ENCODE peak calls at places on chromosomes 5 and 9, in nine cellular contexts. One of them, this sample, is unnamed.

GRCh38 chr9:87063883-87064282 is 116.6 kb upstream of the GAS1 start:
- DNase-seq in progenitor cell of endocrine pancreas: no peak
- DNase-seq in lower leg skin: no peak
- DNase-seq in AG10803: peak; percentile 92
- DNase-seq in Caco-2: no peak
- DNase-seq in right atrium auricular region: no peak
- DNase-seq in CD4-positive, alpha-beta T cell: no peak
- DNase-seq in AG04450: no peak
- DNase-seq in psoas muscle: no peak
- DNase-seq in this sample: no peak

GRCh38 chr9:70130266-70130665 is 86.6 kb downstream of the MAMDC2 start:
- DNase-seq in AG04450: no peak
- DNase-seq in psoas muscle: no peak
- DNase-seq in CD4-positive, alpha-beta T cell: no peak
- DNase-seq in right atrium auricular region: no peak
- DNase-seq in AG10803: no peak
- DNase-seq in lower leg skin: no peak
- DNase-seq in progenitor cell of endocrine pancreas: no peak
- DNase-seq in Caco-2: no peak
- DNase-seq in this sample: no peak

GRCh38 chr9:137640862-137641261 is 22.1 kb downstream of the EHMT1 start:
- DNase-seq in psoas muscle: no peak
- DNase-seq in Caco-2: no peak
- DNase-seq in AG04450: no peak
- DNase-seq in right atrium auricular region: no peak
- DNase-seq in AG10803: no peak
- DNase-seq in CD4-positive, alpha-beta T cell: no peak
- DNase-seq in progenitor cell of endocrine pancreas: no peak
- DNase-seq in lower leg skin: no peak
- DNase-seq in this sample: no peak

GRCh38 chr5:156188026-156188425 is 138.9 kb upstream of the SGCD start:
- DNase-seq in lower leg skin: no peak
- DNase-seq in Caco-2: no peak
- DNase-seq in right atrium auricular region: no peak
- DNase-seq in CD4-positive, alpha-beta T cell: no peak
- DNase-seq in AG10803: peak; percentile 49
- DNase-seq in psoas muscle: no peak
- DNase-seq in progenitor cell of endocrine pancreas: no peak
- DNase-seq in AG04450: no peak
- DNase-seq in this sample: no peak

GRCh38 chr9:5310851-5311250 is 6.3 kb upstream of the RLN2 start:
- DNase-seq in CD4-positive, alpha-beta T cell: no peak
- DNase-seq in progenitor cell of endocrine pancreas: no peak
- DNase-seq in AG04450: no peak
- DNase-seq in Caco-2: no peak
- DNase-seq in right atrium auricular region: no peak
- DNase-seq in psoas muscle: no peak
- DNase-seq in lower leg skin: no peak
- DNase-seq in AG10803: no peak
- DNase-seq in this sample: no peak

GRCh38 chr5:140133514-140134167 is 7.9 kb downstream of the IGIP start:
- DNase-seq in psoas muscle: no peak
- DNase-seq in AG04450: no peak
- DNase-seq in lower leg skin: no peak
- DNase-seq in right atrium auricular region: no peak
- DNase-seq in progenitor cell of endocrine pancreas: no peak
- DNase-seq in Caco-2: no peak
- DNase-seq in AG10803: no peak
- DNase-seq in CD4-positive, alpha-beta T cell: no peak
- DNase-seq in this sample: no peak

GRCh38 chr5:31934156-31934555 is 240.0 kb downstream of the GOLPH3 start:
- DNase-seq in Caco-2: no peak
- DNase-seq in AG04450: no peak
- DNase-seq in right atrium auricular region: no peak
- DNase-seq in CD4-positive, alpha-beta T cell: no peak
- DNase-seq in progenitor cell of endocrine pancreas: no peak
- DNase-seq in psoas muscle: no peak
- DNase-seq in lower leg skin: no peak
- DNase-seq in AG10803: no peak
- DNase-seq in this sample: no peak

GRCh38 chr5:91224969-91225368 is 158.1 kb downstream of the ARRDC3 start:
- DNase-seq in AG04450: no peak
- DNase-seq in progenitor cell of endocrine pancreas: no peak
- DNase-seq in right atrium auricular region: no peak
- DNase-seq in lower leg skin: no peak
- DNase-seq in psoas muscle: no peak
- DNase-seq in CD4-positive, alpha-beta T cell: no peak
- DNase-seq in Caco-2: no peak
- DNase-seq in AG10803: no peak
- DNase-seq in this sample: no peak

GRCh38 chr5:98157368-98157767 is 616.1 kb upstream of the RGMB start:
- DNase-seq in lower leg skin: no peak
- DNase-seq in Caco-2: no peak
- DNase-seq in psoas muscle: no peak
- DNase-seq in AG10803: no peak
- DNase-seq in progenitor cell of endocrine pancreas: no peak
- DNase-seq in AG04450: no peak
- DNase-seq in CD4-positive, alpha-beta T cell: no peak
- DNase-seq in right atrium auricular region: no peak
- DNase-seq in this sample: no peak

GRCh38 chr5:78547171-78547570 is 101.4 kb downstream of the LHFPL2 start:
- DNase-seq in AG10803: peak; percentile 66
- DNase-seq in AG04450: no peak
- DNase-seq in psoas muscle: no peak
- DNase-seq in right atrium auricular region: no peak
- DNase-seq in Caco-2: no peak
- DNase-seq in lower leg skin: no peak
- DNase-seq in CD4-positive, alpha-beta T cell: no peak
- DNase-seq in progenitor cell of endocrine pancreas: no peak
- DNase-seq in this sample: no peak

GRCh38 chr5:78549043-78549442 is 99.5 kb downstream of the LHFPL2 start:
- DNase-seq in AG04450: no peak
- DNase-seq in lower leg skin: no peak
- DNase-seq in right atrium auricular region: peak; percentile 68
- DNase-seq in Caco-2: no peak
- DNase-seq in psoas muscle: no peak
- DNase-seq in progenitor cell of endocrine pancreas: no peak
- DNase-seq in CD4-positive, alpha-beta T cell: no peak
- DNase-seq in AG10803: no peak
- DNase-seq in this sample: no peak

GRCh38 chr5:78546597-78546996 is 102.0 kb downstream of the LHFPL2 start:
- DNase-seq in CD4-positive, alpha-beta T cell: no peak
- DNase-seq in lower leg skin: no peak
- DNase-seq in AG10803: no peak
- DNase-seq in progenitor cell of endocrine pancreas: no peak
- DNase-seq in Caco-2: no peak
- DNase-seq in AG04450: no peak
- DNase-seq in psoas muscle: no peak
- DNase-seq in right atrium auricular region: peak; percentile 7
- DNase-seq in this sample: no peak

GRCh38 chr5:78547731-78548189 is 100.8 kb downstream of the LHFPL2 start:
- DNase-seq in psoas muscle: peak; percentile 92
- DNase-seq in AG04450: no peak
- DNase-seq in right atrium auricular region: peak; percentile 94
- DNase-seq in AG10803: peak; percentile 97
- DNase-seq in Caco-2: no peak
- DNase-seq in lower leg skin: peak; percentile 88
- DNase-seq in CD4-positive, alpha-beta T cell: no peak
- DNase-seq in progenitor cell of endocrine pancreas: no peak
- DNase-seq in this sample: no peak

GRCh38 chr5:78548216-78548615 is 100.4 kb downstream of the LHFPL2 start:
- DNase-seq in lower leg skin: no peak
- DNase-seq in psoas muscle: no peak
- DNase-seq in right atrium auricular region: no peak
- DNase-seq in progenitor cell of endocrine pancreas: no peak
- DNase-seq in CD4-positive, alpha-beta T cell: no peak
- DNase-seq in AG04450: no peak
- DNase-seq in Caco-2: no peak
- DNase-seq in AG10803: no peak
- DNase-seq in this sample: no peak
- TF ChIP-seq CTCF in lower leg skin: no peak
- TF ChIP-seq CTCF in psoas muscle: no peak
- TF ChIP-seq CTCF in right atrium auricular region: no peak
- TF ChIP-seq CTCF in progenitor cell of endocrine pancreas: no peak
- TF ChIP-seq CTCF in CD4-positive, alpha-beta T cell: no peak
- TF ChIP-seq CTCF in AG04450: no peak
- TF ChIP-seq CTCF in Caco-2: no peak
- TF ChIP-seq CTCF in AG10803: no peak
- TF ChIP-seq CTCF in this sample: no peak

DNA sequence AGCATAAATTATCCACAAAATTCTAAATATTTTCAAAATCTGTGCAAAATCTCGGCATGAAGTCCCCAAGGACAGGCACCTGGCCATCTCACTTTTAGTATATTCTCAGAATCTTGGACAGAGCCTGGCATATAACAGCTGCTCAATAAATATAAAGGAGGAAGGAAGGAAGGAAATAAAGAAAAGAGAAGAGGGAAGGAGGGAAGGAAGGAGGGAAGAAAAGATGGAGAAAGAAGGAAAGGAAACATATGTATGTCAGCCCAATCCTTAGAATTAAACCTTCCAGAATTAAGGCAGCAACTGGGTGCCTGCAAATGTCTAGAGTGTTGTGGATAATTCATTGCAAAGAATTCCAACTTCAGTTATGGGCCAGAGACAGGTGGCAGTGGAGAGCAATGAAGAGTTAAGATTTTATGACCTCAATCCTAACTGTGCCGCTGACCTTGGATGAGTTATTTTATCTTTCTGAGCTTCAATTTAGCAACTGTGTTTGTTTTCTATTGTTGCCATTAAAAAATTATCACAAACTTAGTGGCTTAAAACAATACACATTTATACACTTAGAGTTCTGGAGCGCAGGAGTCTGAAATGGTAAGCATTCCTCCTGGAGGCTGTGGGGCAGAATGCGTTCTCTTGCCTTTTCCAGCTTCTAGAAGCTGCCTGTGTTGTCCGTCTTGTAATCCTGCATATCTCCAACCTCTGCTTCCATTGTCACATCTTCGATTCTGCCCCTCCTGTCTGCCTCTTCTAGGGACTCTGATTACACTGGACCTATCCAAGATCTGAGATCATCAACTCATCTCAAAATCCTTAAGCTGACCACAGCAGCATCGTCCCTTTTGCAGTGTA is 200.8 kb upstream of the MSX2 start:
- DNase-seq in AG10803: no peak
- DNase-seq in Caco-2: peak; percentile 52
- DNase-seq in right atrium auricular region: no peak
- DNase-seq in CD4-positive, alpha-beta T cell: no peak
- DNase-seq in progenitor cell of endocrine pancreas: no peak
- DNase-seq in psoas muscle: no peak
- DNase-seq in lower leg skin: no peak
- DNase-seq in AG04450: no peak
- DNase-seq in this sample: no peak
- TF ChIP-seq CTCF in AG10803: no peak
- TF ChIP-seq CTCF in Caco-2: peak; percentile 58
- TF ChIP-seq CTCF in right atrium auricular region: no peak
- TF ChIP-seq CTCF in CD4-positive, alpha-beta T cell: no peak
- TF ChIP-seq CTCF in progenitor cell of endocrine pancreas: peak; percentile 36
- TF ChIP-seq CTCF in psoas muscle: no peak
- TF ChIP-seq CTCF in lower leg skin: no peak
- TF ChIP-seq CTCF in AG04450: peak; percentile 32
- TF ChIP-seq CTCF in this sample: no peak

DNA sequence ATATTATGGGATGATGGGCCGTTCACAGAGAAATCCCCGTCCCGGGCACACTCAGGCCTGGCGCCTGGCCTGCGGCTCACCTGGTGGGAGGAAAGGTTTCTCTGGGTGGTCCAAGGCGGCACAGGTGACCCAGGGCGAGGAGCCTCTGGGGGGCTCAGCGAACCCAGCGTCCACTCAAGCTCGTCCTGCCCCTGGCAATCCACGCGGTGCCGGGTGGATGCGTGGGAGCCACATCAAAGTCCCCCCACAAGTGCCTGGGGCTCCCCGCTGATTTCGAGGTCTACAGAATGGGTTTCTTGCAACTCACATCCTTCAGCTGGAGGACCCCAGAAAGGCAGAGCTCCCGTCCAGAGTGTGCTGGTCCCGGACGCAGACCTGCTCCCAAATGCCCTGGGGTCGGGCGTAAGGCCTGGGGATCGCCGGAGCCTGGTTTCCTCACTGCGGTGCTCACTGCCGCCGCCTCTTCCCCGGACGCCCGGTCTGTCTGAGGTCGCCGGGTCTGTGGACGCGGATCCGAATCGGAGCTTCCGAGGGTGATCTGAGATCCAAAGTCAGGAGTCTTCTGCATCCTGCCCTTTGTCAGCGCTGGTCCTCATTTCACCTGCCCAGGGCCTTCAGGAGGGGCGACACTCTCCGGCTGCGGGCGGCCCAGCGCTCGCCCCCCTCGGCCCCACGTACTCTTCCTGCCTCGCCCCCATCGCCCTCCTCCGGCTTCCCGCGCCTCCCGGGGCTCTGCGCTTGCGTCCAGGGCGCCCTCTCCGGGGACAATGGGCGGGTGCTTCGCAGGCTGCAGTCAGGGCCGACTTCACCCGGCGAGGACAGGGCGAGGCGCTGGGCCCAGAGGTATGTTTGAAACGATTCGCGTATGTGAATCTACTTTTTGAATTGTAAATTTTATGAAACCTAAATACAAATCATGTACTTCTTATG is 20.0 kb upstream of the RUFY1 start:
- DNase-seq in lower leg skin: no peak
- DNase-seq in progenitor cell of endocrine pancreas: peak; percentile 64
- DNase-seq in AG10803: peak; percentile 25
- DNase-seq in Caco-2: no peak
- DNase-seq in psoas muscle: peak; percentile 79
- DNase-seq in right atrium auricular region: peak; percentile 63
- DNase-seq in AG04450: no peak
- DNase-seq in CD4-positive, alpha-beta T cell: peak; percentile 16
- DNase-seq in this sample: peak; percentile 67
- TF ChIP-seq CTCF in lower leg skin: no peak
- TF ChIP-seq CTCF in progenitor cell of endocrine pancreas: peak; percentile 40
- TF ChIP-seq CTCF in AG10803: peak; percentile 20
- TF ChIP-seq CTCF in Caco-2: no peak
- TF ChIP-seq CTCF in psoas muscle: peak; percentile 15
- TF ChIP-seq CTCF in right atrium auricular region: no peak
- TF ChIP-seq CTCF in AG04450: peak; percentile 28
- TF ChIP-seq CTCF in CD4-positive, alpha-beta T cell: peak; percentile 52
- TF ChIP-seq CTCF in this sample: no peak

DNA sequence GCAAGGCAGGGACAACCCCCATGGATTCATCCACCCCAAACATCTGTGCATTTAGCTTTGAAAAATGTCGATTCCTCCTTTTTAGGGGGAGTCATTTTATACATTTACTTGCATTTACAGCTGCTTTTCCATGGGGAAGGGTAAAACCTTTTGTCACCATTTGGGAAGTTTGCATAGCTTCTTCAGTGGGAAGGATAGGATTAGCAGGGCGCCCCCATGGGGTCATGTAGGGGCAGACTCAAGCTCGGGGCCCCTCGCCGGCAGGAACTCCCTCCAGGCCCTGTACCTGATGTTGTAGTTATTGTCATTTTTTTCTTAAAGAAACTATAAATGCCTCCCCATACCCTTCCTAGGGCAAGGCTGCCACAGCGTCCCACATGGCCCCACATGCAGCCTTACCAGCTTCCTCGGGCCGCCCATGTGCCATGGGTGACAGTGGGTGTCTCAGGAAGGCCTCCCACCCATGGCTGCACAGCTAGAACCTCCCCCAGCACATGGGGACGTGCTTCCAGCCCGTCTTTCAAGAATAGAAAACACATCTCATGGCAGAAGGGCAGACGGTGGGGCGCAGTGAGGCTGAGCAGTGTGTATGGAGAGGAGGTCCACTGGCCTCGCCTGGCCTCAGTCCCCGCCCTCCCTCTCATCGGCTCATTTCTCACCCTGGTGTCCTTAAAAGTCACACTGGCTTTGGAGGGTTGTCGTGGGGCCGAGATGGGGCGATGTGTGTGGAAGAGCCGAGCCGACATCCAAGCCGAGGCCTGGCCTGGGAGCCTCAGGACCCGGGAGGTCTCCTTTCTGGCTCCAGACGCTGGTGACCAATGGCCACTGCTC is 76.1 kb upstream of the OTULINL start:
- DNase-seq in Caco-2: no peak
- DNase-seq in right atrium auricular region: no peak
- DNase-seq in AG10803: no peak
- DNase-seq in AG04450: no peak
- DNase-seq in lower leg skin: no peak
- DNase-seq in progenitor cell of endocrine pancreas: no peak
- DNase-seq in CD4-positive, alpha-beta T cell: no peak
- DNase-seq in psoas muscle: no peak
- DNase-seq in this sample: no peak
- TF ChIP-seq CTCF in Caco-2: no peak
- TF ChIP-seq CTCF in right atrium auricular region: no peak
- TF ChIP-seq CTCF in AG10803: no peak
- TF ChIP-seq CTCF in AG04450: peak; percentile 20
- TF ChIP-seq CTCF in lower leg skin: no peak
- TF ChIP-seq CTCF in progenitor cell of endocrine pancreas: peak; percentile 12
- TF ChIP-seq CTCF in CD4-positive, alpha-beta T cell: no peak
- TF ChIP-seq CTCF in psoas muscle: no peak
- TF ChIP-seq CTCF in this sample: no peak